ENCODE peak calls at places on chromosomes 5 and 9, in five cellular contexts. V is mammary epithelial cell; E is CD8-positive, alpha-beta T cell; U is astrocyte; Q is CD4-positive, alpha-beta memory T cell. C is an unnamed sample.
A peak's percentile ranks its signal among the peaks of the same experiment; 100 is the strongest.

GRCh38 chr5:92552206-92553160 is 1028.5 kb downstream of the NR2F1-AS1 start:
- DNase-seq in V (peak; percentile 93), E (no peak), U (peak; percentile 99), Q (no peak), C (no peak)

GRCh38 chr5:19795218-19795617 is 192.8 kb downstream of the CDH18 start:
- DNase-seq in V (peak; percentile 34), E (no peak), U (peak; percentile 22), Q (no peak), C (peak; percentile 29)

GRCh38 chr5:161167001-161167765 is 315.2 kb upstream of the ATP10B start:
- DNase-seq in V (no peak), E (no peak), U (no peak), Q (no peak), C (peak; percentile 6)

GRCh38 chr9:6739218-6739617 is 18.6 kb upstream of the KDM4C start:
- DNase-seq in V (no peak), E (no peak), U (no peak), Q (no peak), C (no peak)

GRCh38 chr5:40622463-40623252 is 57.1 kb upstream of the PTGER4 start:
- DNase-seq in V (no peak), E (no peak), U (no peak), Q (no peak), C (no peak)

GRCh38 chr9:105063665-105064247 is 135.8 kb upstream of the ABCA1 start:
- DNase-seq in V (peak; percentile 95), E (no peak), U (peak; percentile 97), Q (no peak), C (no peak)

GRCh38 chr9:98372077-98372812 is 116.8 kb upstream of the TBC1D2 start:
- DNase-seq in V (no peak), E (no peak), U (no peak), Q (no peak), C (no peak)

GRCh38 chr9:97740848-97741821 is 44.0 kb upstream of the XPA start:
- DNase-seq in V (peak; percentile 66), E (peak; percentile 58), U (peak; percentile 54), Q (peak; percentile 12), C (peak; percentile 92)

GRCh38 chr5:164041105-164041504 is 535.7 kb downstream of the MAT2B start:
- DNase-seq in V (no peak), E (no peak), U (no peak), Q (no peak), C (no peak)

GRCh38 chr5:55151923-55152842 is 7.8 kb upstream of the GPX8 start:
- DNase-seq in V (peak; percentile 92), E (no peak), U (peak; percentile 67), Q (no peak), C (no peak)

GRCh38 chr9:107569171-107569570 is 79.6 kb upstream of the KLF4 start:
- DNase-seq in V (no peak), E (no peak), U (no peak), Q (no peak), C (no peak)

GRCh38 chr5:170315154-170315553 is 17.6 kb upstream of the LCP2 start:
- DNase-seq in V (no peak), E (no peak), U (no peak), Q (no peak), C (peak; percentile 36)

GRCh38 chr5:43396762-43397304 is 15.4 kb downstream of the CCL28 start:
- DNase-seq in V (peak; percentile 60), E (peak; percentile 80), U (peak; percentile 2), Q (peak; percentile 65), C (peak; percentile 3)

GRCh38 chr5:164203581-164204225 is 698.3 kb downstream of the MAT2B start:
- DNase-seq in V (peak; percentile 3), E (no peak), U (peak; percentile 25), Q (no peak), C (no peak)

GRCh38 chr9:25716220-25716872 is 38.1 kb upstream of the TUSC1 start:
- DNase-seq in V (peak; percentile 44), E (no peak), U (peak; percentile 7), Q (no peak), C (peak; percentile 67)

GRCh38 chr5:79081779-79082178 is 12.2 kb downstream of the BHMT2 start:
- DNase-seq in V (no peak), E (no peak), U (no peak), Q (no peak), C (no peak)

GRCh38 chr9:93300585-93301081 is 116.7 kb downstream of the WNK2 start:
- DNase-seq in V (no peak), E (peak; percentile 35), U (no peak), Q (no peak), C (no peak)

GRCh38 chr5:133934822-133935793 is 33.3 kb downstream of the C5orf15 start:
- DNase-seq in V (no peak), E (no peak), U (no peak), Q (no peak), C (no peak)

GRCh38 chr5:93894471-93895354 is 153.3 kb upstream of the POU5F2 start:
- DNase-seq in V (no peak), E (no peak), U (no peak), Q (no peak), C (no peak)

GRCh38 chr5:94388773-94389514 is 229.5 kb downstream of the KIAA0825 start:
- DNase-seq in V (no peak), E (no peak), U (no peak), Q (no peak), C (no peak)

GRCh38 chr9:137987244-137988030 is 109.9 kb downstream of the CACNA1B start:
- DNase-seq in V (no peak), E (no peak), U (no peak), Q (no peak), C (no peak)

GRCh38 chr5:105940181-105940580 is 1730.6 kb downstream of the EFNA5 start:
- DNase-seq in V (no peak), E (no peak), U (no peak), Q (no peak), C (no peak)

GRCh38 chr9:38445154-38446043 is 21.1 kb upstream of the IGFBPL1 start:
- DNase-seq in V (no peak), E (no peak), U (no peak), Q (no peak), C (no peak)

GRCh38 chr9:116705531-116705930 is 18.4 kb downstream of the TRIM32 start:
- DNase-seq in V (no peak), E (no peak), U (no peak), Q (no peak), C (no peak)

GRCh38 chr5:53095931-53096525 is 13.5 kb downstream of the MOCS2 start:
- DNase-seq in V (peak; percentile 37), E (peak; percentile 74), U (no peak), Q (peak; percentile 59), C (peak; percentile 35)

GRCh38 chr9:93585259-93585658 is 8.9 kb downstream of the PHF2 start:
- DNase-seq in V (no peak), E (peak; percentile 42), U (no peak), Q (no peak), C (no peak)

GRCh38 chr5:39387293-39387692 is 23.0 kb upstream of the C9 start:
- DNase-seq in V (no peak), E (no peak), U (no peak), Q (no peak), C (no peak)

DNA sequence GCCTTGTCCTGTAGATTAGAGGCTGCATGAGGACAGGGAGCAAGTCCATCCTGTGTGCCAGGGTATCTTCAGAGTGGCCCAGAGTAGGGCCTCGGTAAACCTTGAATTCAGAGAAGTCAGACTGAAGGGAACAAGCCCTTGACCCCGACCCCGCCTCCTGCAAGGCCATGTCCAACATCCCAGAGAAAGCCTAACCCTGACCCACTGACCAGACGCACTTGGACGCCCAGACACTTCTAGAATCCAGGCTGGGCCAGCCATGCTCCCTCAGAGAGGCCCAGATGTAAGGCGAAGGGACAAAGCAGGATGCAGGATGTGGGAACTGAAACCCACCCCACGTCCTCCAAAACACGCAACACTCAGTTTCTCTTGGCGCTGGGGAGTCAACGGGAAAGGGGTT is 13.2 kb downstream of the TNIP1 start:
- DNase-seq in V (no peak), E (no peak), U (no peak), Q (no peak), C (no peak)
- H3K4me1 ChIP-seq in V (peaks cover 34% of the 10 kb centered on the region), E (peaks cover 29% of the 10 kb centered on the region), U (peaks cover 47% of the 10 kb centered on the region), Q (peaks cover 78% of the 10 kb centered on the region), C (no peaks in the 10 kb centered on the region)

GRCh38 chr9:129332581-129332980 is 154.5 kb upstream of the IER5L start:
- DNase-seq in V (no peak), E (no peak), U (no peak), Q (no peak), C (no peak)

GRCh38 chr9:129328357-129329103 is 150.5 kb upstream of the IER5L start:
- DNase-seq in V (no peak), E (no peak), U (no peak), Q (no peak), C (no peak)

GRCh38 chr9:129331772-129332512 is 153.9 kb upstream of the IER5L start:
- DNase-seq in V (peak; percentile 94), E (no peak), U (no peak), Q (no peak), C (no peak)

GRCh38 chr9:129331366-129331765 is 153.3 kb upstream of the IER5L start:
- DNase-seq in V (no peak), E (no peak), U (no peak), Q (no peak), C (no peak)

GRCh38 chr9:129330711-129331279 is 152.7 kb upstream of the IER5L start:
- DNase-seq in V (no peak), E (no peak), U (no peak), Q (no peak), C (no peak)
- H3K4me1 ChIP-seq in V (peaks cover 32% of the 10 kb centered on the region), E (peaks cover 40% of the 10 kb centered on the region), U (peaks cover 29% of the 10 kb centered on the region), Q (peaks cover 14% of the 10 kb centered on the region), C (peaks cover 13% of the 10 kb centered on the region)

DNA sequence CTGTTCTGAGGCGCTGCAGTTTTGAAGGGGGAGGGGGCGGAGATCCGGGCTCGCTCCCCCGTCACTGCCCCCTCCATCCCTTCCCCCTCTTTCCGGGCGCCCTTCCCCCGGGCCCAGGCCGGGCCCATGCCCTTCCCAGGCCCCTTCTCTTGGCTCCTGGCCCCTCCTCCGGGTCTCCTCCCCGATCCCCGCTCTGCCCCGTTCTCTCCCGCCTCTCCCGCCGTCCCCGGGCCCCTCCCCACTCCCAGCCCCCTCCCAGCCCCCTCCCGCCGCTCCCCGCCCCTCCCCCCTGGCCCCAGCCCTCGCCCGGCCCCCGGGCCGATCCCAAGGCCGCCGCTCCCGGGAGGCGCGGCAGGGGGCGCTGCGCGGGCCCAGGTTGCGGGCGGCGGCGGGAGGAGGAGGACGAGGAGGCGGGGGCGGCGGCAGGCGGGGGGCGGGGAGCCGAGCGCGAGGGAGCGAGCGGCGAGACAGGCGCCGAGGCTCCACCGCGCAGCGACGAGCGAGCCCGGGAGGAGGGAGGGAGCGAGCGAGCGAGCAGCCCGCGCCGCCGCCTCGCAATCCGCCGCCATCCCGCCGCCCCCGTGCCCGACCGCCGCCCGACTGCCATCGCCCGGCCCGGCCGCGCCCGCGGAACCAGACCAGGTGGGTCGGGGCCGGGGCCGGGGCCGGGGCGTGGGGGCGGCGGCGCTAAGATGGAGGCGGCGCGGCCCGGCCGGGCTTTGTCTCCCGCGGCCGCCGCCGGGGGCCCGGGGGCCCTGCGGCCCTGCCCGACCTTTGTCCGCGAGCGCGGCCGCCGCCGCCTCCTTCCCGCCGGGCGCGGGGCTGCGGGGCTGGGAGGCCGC is at the start of gene PRRC2B:
- DNase-seq in V (peak; percentile 71), E (peak; percentile 91), U (no peak), Q (peak; percentile 82), C (peak; percentile 97)
- H3K4me1 ChIP-seq in V (peaks cover 39% of the 10 kb centered on the region), E (peaks cover 44% of the 10 kb centered on the region), U (peaks cover 42% of the 10 kb centered on the region), Q (peaks cover 48% of the 10 kb centered on the region), C (peaks cover 51% of the 10 kb centered on the region)

DNA sequence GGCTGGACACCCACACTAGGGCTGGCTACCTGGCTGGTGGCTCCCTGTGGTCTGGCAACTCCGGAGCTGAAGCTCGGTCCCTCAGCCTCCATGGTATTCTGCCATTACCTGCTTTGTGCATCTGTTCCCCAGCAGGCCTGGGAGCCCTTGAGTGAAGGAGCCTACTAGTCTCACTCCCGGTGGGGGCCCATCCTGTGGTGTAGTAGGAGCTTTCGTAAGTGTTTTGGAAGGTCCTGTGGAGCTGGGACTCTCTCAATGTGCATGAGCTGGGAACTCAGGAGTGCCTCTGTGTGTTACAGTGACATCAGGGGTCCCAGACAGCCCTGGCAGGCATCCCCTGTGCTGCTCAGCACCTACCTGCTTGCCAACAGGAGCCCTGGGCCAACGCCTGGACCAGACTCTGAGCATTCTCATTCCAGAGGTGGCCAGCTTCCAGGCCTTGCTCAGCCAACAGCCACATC is 267.1 kb downstream of the GADD45G start:
- DNase-seq in V (no peak), E (no peak), U (no peak), Q (no peak), C (no peak)
- H3K4me1 ChIP-seq in V (no peaks in the 10 kb centered on the region), E (no peaks in the 10 kb centered on the region), U (no peaks in the 10 kb centered on the region), Q (no peaks in the 10 kb centered on the region), C (no peaks in the 10 kb centered on the region)

C was measured in neural progenitor cell.